ENCODE peak calls at places on chromosomes 2 and 18, in five cellular contexts. U is left ventricle myocardium inferior, Z is AG09319, X is endothelial cell, O is A549. P is an unnamed sample.

GRCh38 chr18:64966667-64967066 is 784.1 kb upstream of the CDH7 start:
- DNase-seq in Z (no peak), U (peak; percentile 23), O (no peak), X (no peak), P (peak; percentile 51)

GRCh38 chr2:10072656-10073480 is 7.3 kb downstream of the CYS1 start:
- DNase-seq in U (peak; percentile 73), O (peak; percentile 88), X (peak; percentile 79), Z (peak; percentile 64), P (peak; percentile 85)

GRCh38 chr2:216616083-216616678 is 17.0 kb upstream of the IGFBP2 start:
- DNase-seq in O (no peak), Z (no peak), X (no peak), U (no peak), P (no peak)

GRCh38 chr2:202530038-202530437 is 104.7 kb upstream of the FAM117B start:
- DNase-seq in O (no peak), X (no peak), Z (no peak), U (no peak), P (no peak)

GRCh38 chr2:198640463-198640862 is 817.3 kb downstream of the SATB2 start:
- DNase-seq in Z (no peak), X (no peak), O (no peak), U (no peak), P (no peak)

GRCh38 chr2:74719066-74719465 is 65.0 kb downstream of the SEMA4F start:
- DNase-seq in Z (no peak), X (no peak), U (no peak), O (no peak), P (no peak)

GRCh38 chr18:37540424-37541121 is 25.0 kb downstream of the CELF4 start:
- DNase-seq in Z (no peak), X (no peak), O (no peak), U (no peak), P (no peak)

GRCh38 chr2:28263690-28264089 is 129.0 kb upstream of the FOSL2 start:
- DNase-seq in X (no peak), Z (no peak), O (no peak), U (no peak), P (no peak)

GRCh38 chr2:218400930-218401833 is 1.5 kb downstream of the CTDSP1 start:
- DNase-seq in O (no peak), X (no peak), Z (no peak), U (peak; percentile 29), P (no peak)

GRCh38 chr18:5309888-5310470 is 14.5 kb upstream of the ZBTB14 start:
- DNase-seq in X (no peak), U (no peak), Z (no peak), O (no peak), P (no peak)

GRCh38 chr2:72985891-72986683 is 68.8 kb downstream of the EMX1 start:
- DNase-seq in O (no peak), Z (no peak), X (no peak), U (no peak), P (no peak)

GRCh38 chr18:56276466-56276865 is 361.9 kb downstream of the TXNL1 start:
- DNase-seq in X (no peak), U (no peak), O (no peak), Z (no peak), P (no peak)

GRCh38 chr2:190344275-190344827 is 962 bp downstream of the INPP1 start:
- DNase-seq in O (peak; percentile 71), X (no peak), Z (no peak), U (peak; percentile 47), P (no peak)

GRCh38 chr18:64110692-64111480 is 38.0 kb downstream of the LINC00305 start:
- DNase-seq in U (no peak), O (no peak), Z (no peak), X (no peak), P (no peak)

GRCh38 chr18:36496022-36496421 is 198.5 kb downstream of the FHOD3 start:
- DNase-seq in O (no peak), X (no peak), Z (no peak), U (no peak), P (no peak)

GRCh38 chr2:19137433-19137832 is 221.0 kb downstream of the OSR1 start:
- DNase-seq in U (no peak), Z (no peak), O (no peak), X (no peak), P (no peak)

GRCh38 chr2:101160454-101160853 is 9.3 kb upstream of the TBC1D8 start:
- DNase-seq in X (no peak), O (peak; percentile 56), U (no peak), Z (no peak), P (no peak)

GRCh38 chr2:231146656-231147055 is 21.8 kb upstream of the HTR2B start:
- DNase-seq in Z (no peak), X (no peak), U (no peak), O (no peak), P (no peak)

GRCh38 chr2:7233126-7233525 is 315.9 kb downstream of the RNF144A start:
- DNase-seq in Z (no peak), U (no peak), X (no peak), O (no peak), P (no peak)
- TF ChIP-seq CTCF in Z (no peak), U (no peak), X (no peak), O (no peak), P (no peak)

DNA sequence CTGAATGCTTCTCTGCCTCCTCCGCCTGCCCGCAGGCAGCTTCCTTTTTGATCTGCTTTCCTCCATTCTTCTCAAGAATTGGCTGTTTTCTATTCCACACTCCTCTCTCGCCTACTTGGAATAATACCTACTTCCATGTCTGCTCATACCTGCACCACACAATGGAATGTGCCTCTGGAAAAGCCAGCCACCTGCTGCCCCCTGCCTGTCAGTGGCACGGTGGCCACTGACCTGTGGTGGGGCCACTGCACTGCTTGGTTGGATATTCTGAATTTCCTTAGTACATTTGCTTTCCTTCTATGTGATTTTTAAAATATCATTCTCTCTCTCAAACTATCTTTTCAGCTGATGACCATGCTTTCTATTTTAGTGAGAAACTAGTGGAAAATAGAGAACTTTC is 406.9 kb downstream of the DCDC2C start:
- DNase-seq in U (no peak), Z (no peak), O (no peak), X (no peak), P (no peak)
- TF ChIP-seq CTCF in U (no peak), Z (no peak), O (no peak), X (no peak), P (no peak)

DNA sequence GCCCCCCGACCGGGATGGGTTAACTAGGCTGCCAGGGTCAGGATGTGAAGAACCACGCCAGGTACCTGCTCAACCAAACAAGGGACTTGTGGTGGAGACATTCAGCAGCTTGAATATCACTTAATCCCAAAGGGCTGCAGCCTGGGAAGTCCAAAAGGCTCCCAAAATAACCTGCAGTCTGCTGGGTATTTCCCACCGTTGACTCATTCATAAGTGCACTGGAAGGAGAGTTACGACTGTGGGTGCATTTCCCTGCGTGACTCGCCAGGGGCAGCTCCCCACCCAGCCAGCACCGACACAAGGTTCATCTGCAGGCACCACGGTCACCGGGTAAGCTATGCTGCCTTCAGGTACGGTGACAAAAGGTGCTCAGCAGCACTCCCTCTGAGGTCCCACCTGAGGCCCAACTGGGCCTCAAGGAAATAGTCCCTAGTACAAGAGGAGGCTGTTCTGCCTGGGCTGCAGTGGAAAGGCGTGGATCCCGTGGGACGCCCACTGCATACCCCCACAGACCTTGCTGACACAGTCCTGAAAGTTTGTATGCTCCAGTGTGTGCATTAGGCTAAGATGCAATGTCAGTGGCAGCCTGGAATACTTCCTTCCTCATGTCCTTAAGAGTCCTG is 86.5 kb downstream of the UXS1 start:
- DNase-seq in O (peak; percentile 13), X (no peak), Z (no peak), U (no peak), P (no peak)
- TF ChIP-seq CTCF in O (no peak), X (no peak), Z (no peak), U (no peak), P (no peak)

DNA sequence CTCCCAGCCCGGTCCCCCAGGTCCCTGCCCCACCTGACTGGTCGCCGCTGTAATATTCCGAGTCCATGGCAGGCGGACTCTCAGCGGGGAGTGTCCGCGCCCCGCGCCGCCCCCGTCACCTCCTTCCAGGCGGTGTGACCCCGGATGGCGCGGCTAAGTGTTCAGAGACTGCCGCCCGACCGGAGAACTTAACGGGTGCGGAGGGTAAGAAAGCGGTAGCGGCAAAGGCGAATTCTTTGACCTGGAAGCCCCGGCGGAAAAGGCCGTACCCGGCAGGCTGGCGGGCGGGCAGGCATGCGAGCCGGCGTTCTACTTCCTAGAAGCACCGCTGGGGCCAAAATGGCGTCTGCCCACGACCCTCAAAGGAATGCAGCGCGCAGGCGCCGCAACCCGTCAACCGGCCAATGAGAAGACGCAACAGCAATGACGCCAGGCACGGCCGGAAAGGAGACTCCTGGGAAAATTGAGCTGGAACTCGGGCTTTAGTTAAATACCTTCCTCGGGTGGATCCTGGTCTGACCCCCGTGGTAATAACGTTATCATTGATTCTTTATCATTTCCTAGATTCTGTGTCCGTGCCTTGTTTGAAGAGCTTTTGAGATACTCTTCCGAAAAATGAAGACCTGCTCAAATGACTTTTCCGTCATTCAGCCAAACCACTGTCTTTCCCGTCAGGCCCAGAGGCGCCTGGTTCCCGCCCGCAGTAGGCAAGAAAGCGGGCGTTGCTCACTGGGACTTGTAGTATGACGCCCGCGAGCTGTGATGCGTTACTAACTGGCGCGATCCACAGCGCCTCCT is at the start of gene IWS1:
- DNase-seq in Z (peak; percentile 89), O (peak; percentile 97), U (peak; percentile 94), X (peak; percentile 93), P (peak; percentile 95)
- TF ChIP-seq CTCF in Z (no peak), O (no peak), U (peak; percentile 59), X (no peak), P (peak; percentile 51)

DNA sequence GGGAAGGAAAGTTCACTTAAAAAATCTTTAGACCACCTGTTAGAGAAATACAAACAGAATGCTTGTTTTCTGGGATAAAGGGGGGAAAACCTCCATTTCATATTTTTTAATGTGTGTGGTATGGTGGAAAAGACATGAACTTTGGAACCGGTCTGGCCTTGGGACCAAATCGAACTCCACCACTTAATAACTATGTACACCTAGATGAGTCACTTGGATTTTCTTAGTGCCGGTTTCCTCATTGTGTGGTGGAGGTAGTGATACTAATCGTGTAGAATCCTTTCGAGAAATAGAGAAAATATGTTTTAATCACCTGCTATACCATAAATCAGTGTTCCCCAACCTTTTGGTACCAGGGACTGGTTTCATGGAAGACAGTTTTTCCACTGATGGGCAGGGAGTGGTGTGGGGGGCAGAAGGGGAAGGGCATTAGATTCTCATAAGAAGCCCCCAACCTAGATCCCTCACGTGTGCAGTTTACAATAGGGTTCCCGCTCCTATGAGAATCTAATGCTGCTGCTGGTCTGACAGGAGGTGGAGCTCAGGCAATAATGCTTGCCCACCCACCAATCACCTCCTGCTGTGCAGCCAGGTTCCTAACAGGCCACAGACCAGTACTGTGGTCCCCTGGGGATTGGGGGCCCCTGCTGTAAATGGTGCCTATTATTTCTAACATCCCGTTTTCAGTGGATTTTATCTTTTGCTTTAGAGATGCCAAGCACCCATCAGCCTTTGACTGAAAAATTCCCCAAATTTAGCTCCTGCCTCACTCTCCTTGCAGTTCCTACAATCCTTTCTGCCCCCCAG is 308.8 kb downstream of the PRKCE start:
- DNase-seq in Z (no peak), U (no peak), X (no peak), O (peak; percentile 56), P (no peak)
- TF ChIP-seq CTCF in Z (no peak), U (no peak), X (no peak), O (no peak), P (no peak)

GRCh38 chr2:158745866-158746382 is 49.2 kb upstream of the DAPL1 start:
- DNase-seq in Z (no peak), X (no peak), O (no peak), U (no peak), P (no peak)
- TF ChIP-seq CTCF in Z (no peak), X (no peak), O (no peak), U (no peak), P (no peak)

DNA sequence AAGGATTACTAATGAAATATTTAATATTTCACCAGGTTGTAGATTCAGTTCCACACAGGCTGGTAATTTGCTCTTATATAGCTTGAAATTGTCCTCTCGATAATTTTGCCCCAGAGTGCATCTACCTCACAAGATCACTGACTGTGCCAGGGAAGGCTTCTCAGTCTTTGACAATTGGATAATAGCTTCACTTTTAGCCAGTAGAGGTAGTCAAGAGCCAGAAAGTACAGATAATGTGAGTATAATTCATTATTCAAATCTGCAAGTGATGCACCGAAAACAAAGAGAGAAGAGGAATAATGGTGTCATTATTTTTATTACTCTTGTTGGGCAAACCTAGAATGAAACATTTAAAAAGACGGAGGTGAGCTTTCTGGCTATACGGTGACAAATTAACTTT is 292.8 kb downstream of the EN1 start:
- DNase-seq in X (no peak), U (no peak), O (no peak), Z (no peak), P (no peak)
- TF ChIP-seq CTCF in X (no peak), U (no peak), O (no peak), Z (peak; percentile 50), P (no peak)

P was measured in glutamatergic neuron.